ENCODE peak calls at places on chromosomes 3 and 15, in ten cellular contexts. One of them, this sample, is unnamed.

GRCh38 chr15:93037341-93038063 is 51.5 kb downstream of the RGMA start:
- DNase-seq in ELF-1: peak; percentile 41
- DNase-seq in NCI-H774: no peak
- DNase-seq in anterior cingulate cortex: peak; percentile 76
- DNase-seq in brain microvascular endothelial cell: peak; percentile 25
- DNase-seq in cardiac muscle cell: peak; percentile 25
- DNase-seq in fibroblast of lung: peak; percentile 40
- DNase-seq in non-pigmented ciliary epithelial cell: no peak
- DNase-seq in MV-4-11: peak; percentile 81
- DNase-seq in tibial artery: peak; percentile 63
- DNase-seq in this sample: no peak

GRCh38 chr15:40238927-40239591 is at the start of gene PAK6:
- DNase-seq in ELF-1: peak; percentile 88
- DNase-seq in NCI-H774: no peak
- DNase-seq in anterior cingulate cortex: peak; percentile 49
- DNase-seq in brain microvascular endothelial cell: peak; percentile 55
- DNase-seq in cardiac muscle cell: peak; percentile 69
- DNase-seq in fibroblast of lung: peak; percentile 64
- DNase-seq in non-pigmented ciliary epithelial cell: no peak
- DNase-seq in MV-4-11: peak; percentile 21
- DNase-seq in tibial artery: no peak
- DNase-seq in this sample: peak; percentile 86

GRCh38 chr3:52355526-52355925 is 39.4 kb downstream of the DNAH1 start:
- DNase-seq in ELF-1: no peak
- DNase-seq in NCI-H774: no peak
- DNase-seq in anterior cingulate cortex: no peak
- DNase-seq in brain microvascular endothelial cell: no peak
- DNase-seq in cardiac muscle cell: no peak
- DNase-seq in fibroblast of lung: no peak
- DNase-seq in non-pigmented ciliary epithelial cell: no peak
- DNase-seq in MV-4-11: no peak
- DNase-seq in tibial artery: no peak
- DNase-seq in this sample: no peak

GRCh38 chr15:78075490-78076230 is 1.9 kb downstream of the TBC1D2B start:
- DNase-seq in ELF-1: peak; percentile 96
- DNase-seq in NCI-H774: no peak
- DNase-seq in anterior cingulate cortex: no peak
- DNase-seq in brain microvascular endothelial cell: peak; percentile 93
- DNase-seq in cardiac muscle cell: peak; percentile 74
- DNase-seq in fibroblast of lung: peak; percentile 91
- DNase-seq in non-pigmented ciliary epithelial cell: peak; percentile 78
- DNase-seq in MV-4-11: no peak
- DNase-seq in tibial artery: peak; percentile 71
- DNase-seq in this sample: no peak

GRCh38 chr3:46849098-46849631 is 14.1 kb downstream of the MYL3 start:
- DNase-seq in ELF-1: no peak
- DNase-seq in NCI-H774: no peak
- DNase-seq in anterior cingulate cortex: no peak
- DNase-seq in brain microvascular endothelial cell: no peak
- DNase-seq in cardiac muscle cell: no peak
- DNase-seq in fibroblast of lung: no peak
- DNase-seq in non-pigmented ciliary epithelial cell: no peak
- DNase-seq in MV-4-11: no peak
- DNase-seq in tibial artery: peak; percentile 16
- DNase-seq in this sample: no peak

GRCh38 chr3:105304487-105304886 is 62.2 kb upstream of the ALCAM start:
- DNase-seq in ELF-1: peak; percentile 32
- DNase-seq in NCI-H774: no peak
- DNase-seq in anterior cingulate cortex: no peak
- DNase-seq in brain microvascular endothelial cell: peak; percentile 33
- DNase-seq in cardiac muscle cell: no peak
- DNase-seq in fibroblast of lung: peak; percentile 85
- DNase-seq in non-pigmented ciliary epithelial cell: peak; percentile 11
- DNase-seq in MV-4-11: no peak
- DNase-seq in tibial artery: no peak
- DNase-seq in this sample: no peak

GRCh38 chr15:31471731-31472430 is 145.2 kb downstream of the KLF13 start:
- DNase-seq in ELF-1: no peak
- DNase-seq in NCI-H774: no peak
- DNase-seq in anterior cingulate cortex: no peak
- DNase-seq in brain microvascular endothelial cell: peak; percentile 86
- DNase-seq in cardiac muscle cell: no peak
- DNase-seq in fibroblast of lung: peak; percentile 97
- DNase-seq in non-pigmented ciliary epithelial cell: peak; percentile 84
- DNase-seq in MV-4-11: no peak
- DNase-seq in tibial artery: no peak
- DNase-seq in this sample: no peak

GRCh38 chr3:144660097-144660496 is 688.5 kb downstream of the DIPK2A start:
- DNase-seq in ELF-1: no peak
- DNase-seq in NCI-H774: no peak
- DNase-seq in anterior cingulate cortex: no peak
- DNase-seq in brain microvascular endothelial cell: no peak
- DNase-seq in cardiac muscle cell: no peak
- DNase-seq in fibroblast of lung: no peak
- DNase-seq in non-pigmented ciliary epithelial cell: no peak
- DNase-seq in MV-4-11: peak; percentile 94
- DNase-seq in tibial artery: no peak
- DNase-seq in this sample: no peak

GRCh38 chr3:127694467-127695215 is 21.9 kb downstream of the ABTB1 start:
- DNase-seq in ELF-1: no peak
- DNase-seq in NCI-H774: peak; percentile 65
- DNase-seq in anterior cingulate cortex: no peak
- DNase-seq in brain microvascular endothelial cell: no peak
- DNase-seq in cardiac muscle cell: no peak
- DNase-seq in fibroblast of lung: peak; percentile 11
- DNase-seq in non-pigmented ciliary epithelial cell: no peak
- DNase-seq in MV-4-11: peak; percentile 6
- DNase-seq in tibial artery: no peak
- DNase-seq in this sample: peak; percentile 34

GRCh38 chr3:55486101-55486856 is 827 bp downstream of the WNT5A start:
- DNase-seq in ELF-1: peak; percentile 76
- DNase-seq in NCI-H774: peak; percentile 39
- DNase-seq in anterior cingulate cortex: no peak
- DNase-seq in brain microvascular endothelial cell: peak; percentile 78
- DNase-seq in cardiac muscle cell: peak; percentile 94
- DNase-seq in fibroblast of lung: peak; percentile 85
- DNase-seq in non-pigmented ciliary epithelial cell: no peak
- DNase-seq in MV-4-11: no peak
- DNase-seq in tibial artery: no peak
- DNase-seq in this sample: no peak

This sample was measured in LoVo.